ENCODE peak calls at places on chromosomes 6 and 20, in four cellular contexts. Z is skeletal muscle cell; J is choroid plexus epithelial cell; K is activated CD4-positive, alpha-beta T cell treated with anti-CD3 and anti-CD28 coated beads for 1 hour. W is an unnamed sample.

GRCh38 chr20:46031701-46032254 is 2.8 kb downstream of the SLC12A5 start:
- DNase-seq in Z (no peak), J (no peak), K (no peak), W (no peak)

GRCh38 chr6:71290611-71291010 is 2.0 kb downstream of the OGFRL1 start:
- DNase-seq in Z (no peak), J (no peak), K (no peak), W (no peak)

GRCh38 chr6:52571099-52571755 is 5.6 kb downstream of the TRAM2 start:
- DNase-seq in Z (no peak), J (no peak), K (no peak), W (no peak)

GRCh38 chr6:154606457-154606856 is 96.0 kb upstream of the CNKSR3 start:
- DNase-seq in Z (no peak), J (no peak), K (no peak), W (no peak)

GRCh38 chr6:128168244-128168643 is 267.4 kb upstream of the THEMIS start:
- DNase-seq in Z (no peak), J (no peak), K (no peak), W (no peak)

GRCh38 chr20:24962510-24962909 is 13.4 kb downstream of the CST7 start:
- DNase-seq in Z (no peak), J (no peak), K (no peak), W (no peak)

GRCh38 chr6:35419431-35419830 is 32.7 kb upstream of the FANCE start:
- DNase-seq in Z (peak; percentile 63), J (peak; percentile 95), K (no peak), W (peak; percentile 83)

GRCh38 chr6:79468116-79468515 is 69.1 kb downstream of the LCA5 start:
- DNase-seq in Z (no peak), J (peak; percentile 50), K (no peak), W (no peak)

GRCh38 chr6:64890609-64891008 is 816.4 kb downstream of the EYS start:
- DNase-seq in Z (no peak), J (peak; percentile 86), K (no peak), W (no peak)

GRCh38 chr20:14441201-14441600 is 103.8 kb upstream of the FLRT3 start:
- DNase-seq in Z (peak; percentile 68), J (peak; percentile 60), K (no peak), W (no peak)

GRCh38 chr20:57317789-57318371 is 11.7 kb upstream of the SPO11 start:
- DNase-seq in Z (no peak), J (no peak), K (no peak), W (no peak)

GRCh38 chr6:148577687-148578488 is 168.9 kb upstream of the UST start:
- DNase-seq in Z (peak; percentile 55), J (peak; percentile 85), K (no peak), W (peak; percentile 37)

GRCh38 chr6:75581231-75581630 is 20.4 kb upstream of the SENP6 start:
- DNase-seq in Z (no peak), J (no peak), K (no peak), W (no peak)

GRCh38 chr20:19382371-19382770 is 169.9 kb downstream of the SLC24A3 start:
- DNase-seq in Z (no peak), J (no peak), K (no peak), W (no peak)

GRCh38 chr6:117906905-117907599 is at the start of gene SLC35F1:
- DNase-seq in Z (no peak), J (peak; percentile 33), K (no peak), W (no peak)

GRCh38 chr6:150876598-150876997 is 11.1 kb downstream of the MTHFD1L start:
- DNase-seq in Z (peak; percentile 45), J (peak; percentile 34), K (no peak), W (no peak)

GRCh38 chr6:144194293-144194828 is 44.0 kb downstream of the STX11 start:
- DNase-seq in Z (no peak), J (peak; percentile 19), K (no peak), W (no peak)

GRCh38 chr6:77425676-77426075 is 37.6 kb downstream of the HTR1B start:
- DNase-seq in Z (no peak), J (peak; percentile 62), K (no peak), W (no peak)

GRCh38 chr20:5947276-5947675 is 3.1 kb downstream of the TRMT6 start:
- DNase-seq in Z (peak; percentile 4), J (no peak), K (no peak), W (no peak)

GRCh38 chr20:61699184-61700066 is 366.3 kb downstream of the TAF4 start:
- DNase-seq in Z (no peak), J (no peak), K (no peak), W (no peak)

GRCh38 chr6:84553527-84553926 is 210.9 kb downstream of the TBX18 start:
- DNase-seq in Z (no peak), J (peak; percentile 62), K (no peak), W (no peak)

GRCh38 chr6:159608961-159609673 is 83.9 kb downstream of the SOD2 start:
- DNase-seq in Z (no peak), J (peak; percentile 76), K (no peak), W (no peak)

GRCh38 chr6:37362101-37362823 is 8.5 kb downstream of the RNF8 start:
- DNase-seq in Z (no peak), J (no peak), K (no peak), W (no peak)

GRCh38 chr6:111610548-111611172 is 5.0 kb upstream of the TRAF3IP2 start:
- DNase-seq in Z (no peak), J (no peak), K (no peak), W (no peak)

GRCh38 chr6:135102191-135102590 is 47.6 kb upstream of the HBS1L start:
- DNase-seq in Z (no peak), J (no peak), K (no peak), W (no peak)

GRCh38 chr6:63904844-63905243 is 269.2 kb downstream of the PHF3 start:
- DNase-seq in Z (peak; percentile 68), J (peak; percentile 77), K (no peak), W (no peak)

GRCh38 chr20:63029358-63030121 is 22.8 kb upstream of the BHLHE23 start:
- DNase-seq in Z (no peak), J (no peak), K (no peak), W (no peak)

GRCh38 chr6:79307321-79308036 is 73.0 kb upstream of the HMGN3 start:
- DNase-seq in Z (no peak), J (peak; percentile 63), K (no peak), W (no peak)

GRCh38 chr6:45605971-45606370 is 228.2 kb upstream of the SUPT3H start:
- DNase-seq in Z (no peak), J (peak; percentile 35), K (no peak), W (no peak)

GRCh38 chr6:32967151-32968091 is 973 bp upstream of the BRD2 start:
- DNase-seq in Z (no peak), J (peak; percentile 63), K (no peak), W (no peak)

W was measured in AG04450.